ENCODE peak calls at places on chromosome 12, in eight cellular contexts. B, F, W, H, J, K, C and X are unnamed samples.

GRCh38 chr12:108321688-108322087 is 17.4 kb downstream of the CMKLR1 start:
- DNase-seq in J (no peak), C (no peak), W (no peak), K (no peak), H (no peak), B (no peak), F (no peak), X (no peak)

GRCh38 chr12:1525858-1526257 is 68.5 kb downstream of the FBXL14 start:
- DNase-seq in F (no peak), B (no peak), J (no peak), C (no peak), H (no peak), W (no peak), K (no peak), X (no peak)

GRCh38 chr12:48197549-48197966 is 5.5 kb downstream of the OR10AD1 start:
- DNase-seq in B (peak; percentile 41), F (peak; percentile 37), W (no peak), K (no peak), H (peak; percentile 50), C (peak; percentile 54), J (no peak), X (peak; percentile 45)

GRCh38 chr12:45721954-45722353 is 7.6 kb upstream of the ARID2 start:
- DNase-seq in C (no peak), K (no peak), W (no peak), F (no peak), B (no peak), H (no peak), J (no peak), X (no peak)

GRCh38 chr12:31961137-31961536 is 1.9 kb downstream of the RESF1 start:
- DNase-seq in K (no peak), H (no peak), B (no peak), C (no peak), F (no peak), J (peak; percentile 25), W (no peak), X (no peak)

GRCh38 chr12:19641235-19642080 is 202.2 kb downstream of the AEBP2 start:
- DNase-seq in F (no peak), W (peak; percentile 76), K (no peak), B (no peak), C (peak; percentile 19), H (no peak), J (no peak), X (no peak)

GRCh38 chr12:108098374-108098773 is 30.7 kb upstream of the WSCD2 start:
- DNase-seq in H (no peak), C (no peak), K (no peak), W (no peak), J (no peak), B (no peak), F (no peak), X (no peak)

GRCh38 chr12:28446031-28446430 is 255.8 kb downstream of the CCDC91 start:
- DNase-seq in W (peak; percentile 76), F (no peak), J (no peak), B (no peak), C (no peak), H (no peak), K (no peak), X (no peak)

GRCh38 chr12:46553266-46553665 is 180.7 kb upstream of the SLC38A2 start:
- DNase-seq in J (no peak), F (no peak), B (peak; percentile 93), C (peak; percentile 76), H (no peak), W (peak; percentile 62), K (no peak), X (no peak)

DNA sequence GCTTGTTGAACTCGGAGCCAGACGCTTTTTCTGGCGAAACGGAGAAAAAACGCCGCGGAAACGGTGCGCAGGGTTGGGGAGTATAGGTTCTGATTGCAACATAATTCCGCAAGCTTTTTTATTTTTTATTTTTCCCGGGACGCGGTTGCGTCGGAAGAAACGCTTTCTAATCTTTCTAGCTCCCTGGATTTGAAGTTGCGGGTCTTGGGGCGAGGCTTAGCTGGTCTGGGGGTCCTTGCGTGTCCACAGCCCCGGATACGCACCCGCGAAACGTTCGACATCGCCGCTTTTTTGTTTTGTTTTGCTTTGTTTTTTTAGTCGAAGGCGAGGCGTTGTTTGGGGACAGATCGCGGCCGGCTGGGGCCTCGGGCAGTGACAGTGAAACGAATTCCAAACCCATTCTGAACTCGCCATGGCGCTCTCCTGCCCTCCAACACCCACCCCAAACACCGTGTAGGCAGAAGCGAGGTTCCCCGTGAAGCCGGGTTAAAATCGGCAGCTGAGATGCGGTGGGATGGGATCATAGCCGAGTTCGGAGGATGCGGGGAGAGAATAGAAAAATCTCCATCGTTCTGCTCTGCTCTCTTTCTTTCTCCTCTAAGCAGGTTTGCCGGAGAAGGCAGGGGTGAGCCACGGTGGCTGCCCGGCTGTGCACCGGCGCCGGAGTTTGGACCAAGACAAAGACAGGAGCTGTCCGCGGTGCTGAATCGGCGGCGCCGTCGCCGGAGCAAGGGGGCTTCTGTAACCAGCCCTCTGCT is 8.1 kb upstream of the LHX5 start:
- DNase-seq in B (no peak), K (no peak), H (peak; percentile 92), C (peak; percentile 34), F (peak; percentile 94), J (peak; percentile 29), W (peak; percentile 15), X (peak; percentile 78)
- TF ChIP-seq EZH2 in B (peak; percentile 97), K (peak; percentile 94), H (peak; percentile 85), C (peak; percentile 92), F (no peak), J (no peak), W (peak; percentile 76), X (peak; percentile 94)

DNA sequence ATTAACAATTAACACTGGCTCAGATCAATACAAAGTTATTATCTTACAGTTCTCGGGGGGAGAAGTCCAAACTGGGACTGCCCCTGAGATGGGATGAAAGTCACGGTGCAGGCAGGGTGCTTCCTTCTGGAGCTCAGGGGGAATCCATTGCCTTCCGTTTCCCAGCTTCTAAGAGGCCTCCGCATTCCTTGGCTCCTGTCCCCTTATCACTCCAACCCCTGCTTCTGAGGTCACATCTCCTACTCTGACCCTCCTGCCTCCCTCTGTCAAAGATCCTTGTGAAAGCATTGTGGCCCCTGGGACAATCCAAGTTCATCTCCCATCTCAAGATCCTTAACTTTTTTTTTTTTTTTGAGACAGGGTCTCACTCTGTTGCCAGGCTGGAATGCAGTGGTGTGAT is 30.8 kb downstream of the SCARB1 start:
- DNase-seq in K (no peak), B (no peak), J (no peak), H (no peak), C (no peak), W (no peak), F (no peak), X (no peak)
- TF ChIP-seq EZH2 in K (no peak), B (no peak), J (no peak), H (no peak), C (no peak), W (no peak), F (no peak), X (no peak)

GRCh38 chr12:6853626-6854025 is 1.7 kb downstream of the USP5 start:
- DNase-seq in F (no peak), K (no peak), W (no peak), C (no peak), J (no peak), H (no peak), B (no peak), X (no peak)

GRCh38 chr12:6854036-6854435 is 2.1 kb downstream of the USP5 start:
- DNase-seq in F (no peak), K (no peak), J (no peak), W (no peak), C (no peak), B (no peak), H (no peak), X (no peak)

GRCh38 chr12:6852651-6853354 is 853 bp downstream of the USP5 start:
- DNase-seq in W (peak; percentile 75), H (peak; percentile 69), C (peak; percentile 82), K (no peak), F (peak; percentile 64), B (peak; percentile 81), J (peak; percentile 65), X (peak; percentile 80)

GRCh38 chr12:6851921-6852650 is at the start of gene USP5:
- DNase-seq in H (peak; percentile 100), C (peak; percentile 100), F (peak; percentile 100), B (peak; percentile 100), W (peak; percentile 99), K (peak; percentile 96), J (peak; percentile 99), X (peak; percentile 100)

GRCh38 chr12:6855322-6855721 is 3.4 kb downstream of the USP5 start:
- DNase-seq in B (no peak), W (no peak), H (no peak), C (no peak), F (no peak), J (no peak), K (no peak), X (no peak)
- TF ChIP-seq EZH2 in B (no peak), W (no peak), H (no peak), C (no peak), F (no peak), J (no peak), K (no peak), X (no peak)

GRCh38 chr12:64418209-64418608 is 14.0 kb downstream of the XPOT start:
- DNase-seq in B (no peak), J (no peak), W (no peak), H (no peak), C (no peak), K (no peak), F (no peak), X (no peak)
- TF ChIP-seq EZH2 in B (no peak), J (no peak), W (no peak), H (no peak), C (no peak), K (no peak), F (no peak), X (no peak)

GRCh38 chr12:57239587-57240068 is 10.1 kb downstream of the SHMT2 start:
- DNase-seq in B (peak; percentile 17), J (no peak), F (no peak), H (peak; percentile 44), W (no peak), K (no peak), C (peak; percentile 23), X (no peak)
- TF ChIP-seq EZH2 in B (no peak), J (no peak), F (no peak), H (peak; percentile 55), W (no peak), K (no peak), C (no peak), X (peak; percentile 79)

GRCh38 chr12:116693259-116694227 is 44.3 kb downstream of the SPRING1 start:
- DNase-seq in J (no peak), H (peak; percentile 43), F (peak; percentile 48), K (no peak), C (no peak), W (no peak), B (no peak), X (peak; percentile 27)
- TF ChIP-seq EZH2 in J (no peak), H (no peak), F (peak; percentile 26), K (peak; percentile 65), C (peak; percentile 72), W (peak; percentile 68), B (peak; percentile 29), X (no peak)

GRCh38 chr12:111035578-111036301 is 115.4 kb upstream of the MYL2 start:
- DNase-seq in B (no peak), F (peak; percentile 73), J (no peak), W (no peak), C (no peak), K (no peak), H (peak; percentile 84), X (no peak)
- TF ChIP-seq EZH2 in B (peak; percentile 73), F (peak; percentile 88), J (no peak), W (peak; percentile 71), C (no peak), K (peak; percentile 85), H (no peak), X (peak; percentile 98)

GRCh38 chr12:124913474-124914391 is 717 bp downstream of the UBC start:
- DNase-seq in W (peak; percentile 57), H (peak; percentile 93), F (peak; percentile 90), B (peak; percentile 86), C (peak; percentile 68), J (peak; percentile 82), K (no peak), X (peak; percentile 93)
- TF ChIP-seq EZH2 in W (no peak), H (no peak), F (no peak), B (no peak), C (no peak), J (no peak), K (no peak), X (no peak)